ENCODE peak calls at places on chromosomes 1 and 21, in seven cellular contexts. One of them, this sample, is unnamed.

GRCh38 chr21:42829954-42830353 is 49.4 kb downstream of the WDR4 start:
- DNase-seq in CD8-positive, alpha-beta T cell: no peak
- DNase-seq in prostate gland: no peak
- DNase-seq in heart left ventricle: no peak
- DNase-seq in left ventricle myocardium inferior: no peak
- DNase-seq in tibial artery: no peak
- DNase-seq in brain microvascular endothelial cell: no peak
- DNase-seq in this sample: no peak

GRCh38 chr1:101238041-101238515 is 1.3 kb downstream of the S1PR1 start:
- DNase-seq in tibial artery: no peak
- DNase-seq in left ventricle myocardium inferior: no peak
- DNase-seq in prostate gland: no peak
- DNase-seq in brain microvascular endothelial cell: no peak
- DNase-seq in heart left ventricle: no peak
- DNase-seq in CD8-positive, alpha-beta T cell: no peak
- DNase-seq in this sample: no peak

GRCh38 chr1:218499021-218499691 is 154.0 kb downstream of the TGFB2 start:
- DNase-seq in tibial artery: no peak
- DNase-seq in prostate gland: no peak
- DNase-seq in heart left ventricle: no peak
- DNase-seq in CD8-positive, alpha-beta T cell: no peak
- DNase-seq in brain microvascular endothelial cell: peak; percentile 81
- DNase-seq in left ventricle myocardium inferior: no peak
- DNase-seq in this sample: no peak

GRCh38 chr1:2358651-2359640 is 32.4 kb downstream of the MORN1 start:
- DNase-seq in left ventricle myocardium inferior: no peak
- DNase-seq in heart left ventricle: no peak
- DNase-seq in brain microvascular endothelial cell: no peak
- DNase-seq in tibial artery: peak; percentile 59
- DNase-seq in CD8-positive, alpha-beta T cell: no peak
- DNase-seq in prostate gland: no peak
- DNase-seq in this sample: no peak

GRCh38 chr1:150874455-150875196 is 1.8 kb downstream of the ARNT start:
- DNase-seq in CD8-positive, alpha-beta T cell: no peak
- DNase-seq in left ventricle myocardium inferior: no peak
- DNase-seq in heart left ventricle: no peak
- DNase-seq in tibial artery: no peak
- DNase-seq in brain microvascular endothelial cell: no peak
- DNase-seq in prostate gland: no peak
- DNase-seq in this sample: no peak

GRCh38 chr1:99438656-99439055 is 174.4 kb downstream of the PLPPR4 start:
- DNase-seq in CD8-positive, alpha-beta T cell: no peak
- DNase-seq in left ventricle myocardium inferior: no peak
- DNase-seq in prostate gland: no peak
- DNase-seq in tibial artery: no peak
- DNase-seq in brain microvascular endothelial cell: peak; percentile 17
- DNase-seq in heart left ventricle: no peak
- DNase-seq in this sample: no peak

GRCh38 chr1:86906419-86906818 is 7.5 kb downstream of the SELENOF start:
- DNase-seq in heart left ventricle: no peak
- DNase-seq in left ventricle myocardium inferior: no peak
- DNase-seq in tibial artery: no peak
- DNase-seq in brain microvascular endothelial cell: no peak
- DNase-seq in CD8-positive, alpha-beta T cell: no peak
- DNase-seq in prostate gland: no peak
- DNase-seq in this sample: no peak

GRCh38 chr1:159799446-159799985 is 2.6 kb upstream of the FCRL6 start:
- DNase-seq in heart left ventricle: no peak
- DNase-seq in brain microvascular endothelial cell: no peak
- DNase-seq in left ventricle myocardium inferior: no peak
- DNase-seq in tibial artery: no peak
- DNase-seq in CD8-positive, alpha-beta T cell: no peak
- DNase-seq in prostate gland: no peak
- DNase-seq in this sample: no peak

GRCh38 chr1:156664949-156665411 is 12.2 kb downstream of the NES start:
- DNase-seq in heart left ventricle: peak; percentile 87
- DNase-seq in brain microvascular endothelial cell: no peak
- DNase-seq in left ventricle myocardium inferior: peak; percentile 82
- DNase-seq in prostate gland: no peak
- DNase-seq in tibial artery: peak; percentile 86
- DNase-seq in CD8-positive, alpha-beta T cell: no peak
- DNase-seq in this sample: no peak

GRCh38 chr1:34884961-34885360 is 25.4 kb upstream of the SMIM12 start:
- DNase-seq in CD8-positive, alpha-beta T cell: no peak
- DNase-seq in heart left ventricle: no peak
- DNase-seq in brain microvascular endothelial cell: no peak
- DNase-seq in tibial artery: peak; percentile 54
- DNase-seq in left ventricle myocardium inferior: no peak
- DNase-seq in prostate gland: no peak
- DNase-seq in this sample: no peak

GRCh38 chr1:8687053-8687452 is 130.4 kb downstream of the RERE start:
- DNase-seq in heart left ventricle: no peak
- DNase-seq in brain microvascular endothelial cell: no peak
- DNase-seq in left ventricle myocardium inferior: no peak
- DNase-seq in tibial artery: no peak
- DNase-seq in CD8-positive, alpha-beta T cell: no peak
- DNase-seq in prostate gland: no peak
- DNase-seq in this sample: peak; percentile 30

GRCh38 chr1:53627031-53627430 is 111.9 kb downstream of the GLIS1 start:
- DNase-seq in brain microvascular endothelial cell: no peak
- DNase-seq in CD8-positive, alpha-beta T cell: no peak
- DNase-seq in tibial artery: no peak
- DNase-seq in heart left ventricle: no peak
- DNase-seq in prostate gland: no peak
- DNase-seq in left ventricle myocardium inferior: no peak
- DNase-seq in this sample: no peak

GRCh38 chr1:154263465-154264332 is 8.7 kb upstream of the HAX1 start:
- DNase-seq in CD8-positive, alpha-beta T cell: no peak
- DNase-seq in tibial artery: no peak
- DNase-seq in left ventricle myocardium inferior: no peak
- DNase-seq in prostate gland: no peak
- DNase-seq in heart left ventricle: no peak
- DNase-seq in brain microvascular endothelial cell: peak; percentile 19
- DNase-seq in this sample: no peak

GRCh38 chr1:77688939-77689338 is 6.5 kb upstream of the ZZZ3 start:
- DNase-seq in prostate gland: no peak
- DNase-seq in tibial artery: no peak
- DNase-seq in left ventricle myocardium inferior: no peak
- DNase-seq in CD8-positive, alpha-beta T cell: no peak
- DNase-seq in brain microvascular endothelial cell: no peak
- DNase-seq in heart left ventricle: no peak
- DNase-seq in this sample: no peak

GRCh38 chr1:26542781-26543443 is 13.4 kb downstream of the RPS6KA1 start:
- DNase-seq in heart left ventricle: no peak
- DNase-seq in brain microvascular endothelial cell: no peak
- DNase-seq in tibial artery: no peak
- DNase-seq in prostate gland: no peak
- DNase-seq in left ventricle myocardium inferior: no peak
- DNase-seq in CD8-positive, alpha-beta T cell: no peak
- DNase-seq in this sample: no peak

GRCh38 chr1:1127551-1128451 is 11.9 kb upstream of the C1orf159 start:
- DNase-seq in heart left ventricle: no peak
- DNase-seq in left ventricle myocardium inferior: no peak
- DNase-seq in CD8-positive, alpha-beta T cell: no peak
- DNase-seq in tibial artery: no peak
- DNase-seq in brain microvascular endothelial cell: no peak
- DNase-seq in prostate gland: no peak
- DNase-seq in this sample: no peak

GRCh38 chr1:73910466-73910865 is 287.5 kb downstream of the LRRIQ3 start:
- DNase-seq in prostate gland: no peak
- DNase-seq in brain microvascular endothelial cell: no peak
- DNase-seq in left ventricle myocardium inferior: no peak
- DNase-seq in heart left ventricle: no peak
- DNase-seq in tibial artery: no peak
- DNase-seq in CD8-positive, alpha-beta T cell: no peak
- DNase-seq in this sample: no peak

GRCh38 chr1:155983191-155984023 is 5.1 kb upstream of the ARHGEF2 start:
- DNase-seq in prostate gland: no peak
- DNase-seq in left ventricle myocardium inferior: peak; percentile 80
- DNase-seq in brain microvascular endothelial cell: peak; percentile 88
- DNase-seq in CD8-positive, alpha-beta T cell: no peak
- DNase-seq in tibial artery: peak; percentile 84
- DNase-seq in heart left ventricle: peak; percentile 83
- DNase-seq in this sample: no peak

GRCh38 chr1:105865546-105865945 is 1190.9 kb upstream of the PRMT6 start:
- DNase-seq in heart left ventricle: no peak
- DNase-seq in tibial artery: no peak
- DNase-seq in prostate gland: no peak
- DNase-seq in left ventricle myocardium inferior: no peak
- DNase-seq in brain microvascular endothelial cell: no peak
- DNase-seq in CD8-positive, alpha-beta T cell: no peak
- DNase-seq in this sample: no peak

GRCh38 chr1:177024623-177025022 is 139.9 kb downstream of the ASTN1 start:
- DNase-seq in tibial artery: no peak
- DNase-seq in left ventricle myocardium inferior: no peak
- DNase-seq in CD8-positive, alpha-beta T cell: no peak
- DNase-seq in brain microvascular endothelial cell: no peak
- DNase-seq in prostate gland: no peak
- DNase-seq in heart left ventricle: no peak
- DNase-seq in this sample: no peak

GRCh38 chr1:117120774-117121588 is 568 bp downstream of the TRIM45 start:
- DNase-seq in left ventricle myocardium inferior: no peak
- DNase-seq in prostate gland: no peak
- DNase-seq in brain microvascular endothelial cell: no peak
- DNase-seq in heart left ventricle: no peak
- DNase-seq in tibial artery: no peak
- DNase-seq in CD8-positive, alpha-beta T cell: no peak
- DNase-seq in this sample: no peak

GRCh38 chr1:180899262-180899661 is 13.4 kb upstream of the KIAA1614 start:
- DNase-seq in heart left ventricle: no peak
- DNase-seq in tibial artery: no peak
- DNase-seq in CD8-positive, alpha-beta T cell: no peak
- DNase-seq in brain microvascular endothelial cell: no peak
- DNase-seq in left ventricle myocardium inferior: no peak
- DNase-seq in prostate gland: no peak
- DNase-seq in this sample: no peak

GRCh38 chr1:246583448-246584185 is 17.4 kb downstream of the CNST start:
- DNase-seq in brain microvascular endothelial cell: no peak
- DNase-seq in tibial artery: no peak
- DNase-seq in prostate gland: no peak
- DNase-seq in left ventricle myocardium inferior: no peak
- DNase-seq in CD8-positive, alpha-beta T cell: no peak
- DNase-seq in heart left ventricle: no peak
- DNase-seq in this sample: peak; percentile 44

GRCh38 chr1:203649551-203650011 is 22.9 kb downstream of the ATP2B4 start:
- DNase-seq in heart left ventricle: no peak
- DNase-seq in CD8-positive, alpha-beta T cell: no peak
- DNase-seq in prostate gland: no peak
- DNase-seq in brain microvascular endothelial cell: no peak
- DNase-seq in tibial artery: no peak
- DNase-seq in left ventricle myocardium inferior: no peak
- DNase-seq in this sample: no peak

DNA sequence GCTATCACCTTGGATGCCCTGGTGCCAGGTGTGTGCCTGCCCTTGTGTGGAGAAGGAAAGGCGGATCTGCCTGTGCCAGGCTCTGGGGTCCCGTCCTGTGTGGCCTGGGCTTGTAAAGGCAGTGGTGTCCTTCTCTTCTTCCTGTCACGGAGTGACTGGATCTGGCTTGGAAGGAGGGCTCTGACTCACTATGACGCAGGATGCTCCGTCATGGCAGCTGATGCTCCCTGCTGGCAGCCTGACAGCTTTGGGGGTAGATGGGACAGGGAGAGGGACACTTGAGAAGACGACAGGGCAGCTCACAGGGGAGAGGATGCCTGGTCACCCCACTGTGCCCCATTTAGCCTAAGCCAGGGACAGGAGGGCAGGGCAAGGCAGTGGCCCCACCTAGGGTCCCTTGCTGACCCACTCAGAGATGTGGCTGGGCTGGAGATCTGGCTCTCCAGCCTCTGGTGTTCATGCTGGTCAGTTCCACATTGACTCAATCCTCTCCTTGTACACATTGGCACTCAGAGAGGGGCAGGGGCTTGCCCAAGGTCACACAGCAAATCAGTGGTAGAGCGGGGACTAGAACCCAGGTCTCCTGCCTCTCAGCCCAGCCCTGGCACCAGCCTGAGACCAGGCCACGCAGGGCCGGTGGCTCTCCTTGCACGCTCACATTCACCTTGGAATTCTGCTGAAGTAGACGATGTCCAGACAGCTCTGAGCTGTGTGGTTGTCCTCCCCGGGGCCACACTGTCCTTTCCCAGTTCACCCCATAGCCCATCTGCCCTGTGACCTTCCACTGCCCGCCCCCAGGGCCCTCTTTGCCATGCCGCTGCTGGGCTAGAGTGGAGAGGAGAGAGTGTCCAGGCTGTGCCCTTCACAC is 2.8 kb upstream of the FAM131C start:
- DNase-seq in heart left ventricle: peak; percentile 44
- DNase-seq in brain microvascular endothelial cell: peak; percentile 93
- DNase-seq in prostate gland: no peak
- DNase-seq in tibial artery: peak; percentile 82
- DNase-seq in CD8-positive, alpha-beta T cell: no peak
- DNase-seq in left ventricle myocardium inferior: no peak
- DNase-seq in this sample: no peak
- H3K27me3 ChIP-seq in heart left ventricle: no peaks in the 10 kb centered on the region
- H3K27me3 ChIP-seq in brain microvascular endothelial cell: no peaks in the 10 kb centered on the region
- H3K27me3 ChIP-seq in prostate gland: no peaks in the 10 kb centered on the region
- H3K27me3 ChIP-seq in tibial artery: peaks cover 4% of the 10 kb centered on the region
- H3K27me3 ChIP-seq in CD8-positive, alpha-beta T cell: peaks cover 12% of the 10 kb centered on the region
- H3K27me3 ChIP-seq in left ventricle myocardium inferior: peaks cover 16% of the 10 kb centered on the region
- H3K27me3 ChIP-seq in this sample: peaks cover 8% of the 10 kb centered on the region

GRCh38 chr1:204879351-204879750 is 8.7 kb downstream of the NFASC start:
- DNase-seq in heart left ventricle: no peak
- DNase-seq in tibial artery: no peak
- DNase-seq in left ventricle myocardium inferior: no peak
- DNase-seq in CD8-positive, alpha-beta T cell: no peak
- DNase-seq in brain microvascular endothelial cell: no peak
- DNase-seq in prostate gland: no peak
- DNase-seq in this sample: no peak
- H3K27ac ChIP-seq in heart left ventricle: peak overlapping the region; percentile 58
- H3K27ac ChIP-seq in tibial artery: no peak overlapping the region
- H3K27ac ChIP-seq in left ventricle myocardium inferior: peak overlapping the region; percentile 81
- H3K27ac ChIP-seq in CD8-positive, alpha-beta T cell: no peak overlapping the region
- H3K27ac ChIP-seq in brain microvascular endothelial cell: no peak overlapping the region
- H3K27ac ChIP-seq in prostate gland: peak overlapping the region; percentile 61
- H3K27ac ChIP-seq in this sample: peak overlapping the region; percentile 68

DNA sequence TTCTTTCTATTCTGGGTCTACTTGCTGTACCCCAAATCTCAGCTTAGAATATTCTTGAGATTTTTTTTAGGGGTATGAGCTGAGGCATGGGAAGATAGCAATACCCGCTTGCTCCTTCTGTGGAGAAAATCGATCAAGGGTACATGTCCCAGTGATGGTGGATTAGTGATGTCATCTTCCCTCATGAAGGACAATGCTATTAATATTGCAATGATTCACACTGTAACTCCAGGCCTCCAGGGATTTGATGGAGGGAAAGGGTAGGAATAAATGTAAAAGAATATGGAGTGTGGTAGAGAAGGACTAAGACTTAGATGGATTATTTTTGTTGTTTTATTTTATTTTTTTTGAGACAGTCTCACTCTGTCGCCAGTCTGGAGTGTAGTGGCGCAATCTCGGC is 47.4 kb downstream of the XCL1 start:
- DNase-seq in CD8-positive, alpha-beta T cell: no peak
- DNase-seq in left ventricle myocardium inferior: no peak
- DNase-seq in prostate gland: no peak
- DNase-seq in brain microvascular endothelial cell: no peak
- DNase-seq in heart left ventricle: no peak
- DNase-seq in tibial artery: no peak
- DNase-seq in this sample: no peak
- H3K4me3 ChIP-seq in CD8-positive, alpha-beta T cell: no peak overlapping the region
- H3K4me3 ChIP-seq in left ventricle myocardium inferior: no peak overlapping the region
- H3K4me3 ChIP-seq in prostate gland: no peak overlapping the region
- H3K4me3 ChIP-seq in brain microvascular endothelial cell: no peak overlapping the region
- H3K4me3 ChIP-seq in heart left ventricle: no peak overlapping the region
- H3K4me3 ChIP-seq in tibial artery: no peak overlapping the region
- H3K4me3 ChIP-seq in this sample: no peak overlapping the region

GRCh38 chr1:23427550-23427949 is 3.0 kb upstream of the TCEA3 start:
- DNase-seq in brain microvascular endothelial cell: no peak
- DNase-seq in CD8-positive, alpha-beta T cell: no peak
- DNase-seq in tibial artery: no peak
- DNase-seq in prostate gland: no peak
- DNase-seq in left ventricle myocardium inferior: no peak
- DNase-seq in heart left ventricle: no peak
- DNase-seq in this sample: no peak
- H3K27me3 ChIP-seq in brain microvascular endothelial cell: no peaks in the 10 kb centered on the region
- H3K27me3 ChIP-seq in CD8-positive, alpha-beta T cell: no peaks in the 10 kb centered on the region
- H3K27me3 ChIP-seq in tibial artery: no peaks in the 10 kb centered on the region
- H3K27me3 ChIP-seq in prostate gland: no peaks in the 10 kb centered on the region
- H3K27me3 ChIP-seq in left ventricle myocardium inferior: no peaks in the 10 kb centered on the region
- H3K27me3 ChIP-seq in heart left ventricle: no peaks in the 10 kb centered on the region
- H3K27me3 ChIP-seq in this sample: peaks cover 21% of the 10 kb centered on the region

This sample was measured in stomach.